ENCODE peak calls at places on chromosomes 13 and 19, in seven cellular contexts. One of them, this sample, is unnamed.

GRCh38 chr13:36298535-36299068 is 988 bp upstream of the CCDC169 start:
- DNase-seq in ovary: no peak
- DNase-seq in neuronal stem cell: peak
- DNase-seq in lower lobe of right lung: no peak
- DNase-seq in DMS 273 treated with DMSO at 0.1 percent for 48 hours: no peak
- DNase-seq in osteocyte: no peak
- DNase-seq in cardiac muscle cell: no peak
- DNase-seq in this sample: no peak

GRCh38 chr19:41862445-41862986 is 2.5 kb downstream of the RPS19 start:
- DNase-seq in ovary: no peak
- DNase-seq in neuronal stem cell: no peak
- DNase-seq in lower lobe of right lung: no peak
- DNase-seq in DMS 273 treated with DMSO at 0.1 percent for 48 hours: no peak
- DNase-seq in osteocyte: no peak
- DNase-seq in cardiac muscle cell: no peak
- DNase-seq in this sample: no peak

GRCh38 chr19:18436651-18437478 is 1.1 kb downstream of the ISYNA1 start:
- DNase-seq in ovary: peak
- DNase-seq in neuronal stem cell: peak
- DNase-seq in lower lobe of right lung: peak
- DNase-seq in DMS 273 treated with DMSO at 0.1 percent for 48 hours: no peak
- DNase-seq in osteocyte: peak
- DNase-seq in cardiac muscle cell: peak
- DNase-seq in this sample: peak

GRCh38 chr19:33750587-33751385 is 45.9 kb upstream of the KCTD15 start:
- DNase-seq in ovary: no peak
- DNase-seq in neuronal stem cell: no peak
- DNase-seq in lower lobe of right lung: no peak
- DNase-seq in DMS 273 treated with DMSO at 0.1 percent for 48 hours: peak
- DNase-seq in osteocyte: no peak
- DNase-seq in cardiac muscle cell: no peak
- DNase-seq in this sample: no peak

GRCh38 chr13:51957377-51958216 is 53.7 kb downstream of the ATP7B start:
- DNase-seq in ovary: no peak
- DNase-seq in neuronal stem cell: no peak
- DNase-seq in lower lobe of right lung: no peak
- DNase-seq in DMS 273 treated with DMSO at 0.1 percent for 48 hours: no peak
- DNase-seq in osteocyte: no peak
- DNase-seq in cardiac muscle cell: no peak
- DNase-seq in this sample: no peak

GRCh38 chr13:50167967-50168366 is 152.7 kb downstream of the KCNRG start:
- DNase-seq in ovary: no peak
- DNase-seq in neuronal stem cell: no peak
- DNase-seq in lower lobe of right lung: no peak
- DNase-seq in DMS 273 treated with DMSO at 0.1 percent for 48 hours: no peak
- DNase-seq in osteocyte: no peak
- DNase-seq in cardiac muscle cell: no peak
- DNase-seq in this sample: no peak

GRCh38 chr13:101565327-101565726 is 112.9 kb downstream of the ITGBL1 start:
- DNase-seq in ovary: no peak
- DNase-seq in neuronal stem cell: no peak
- DNase-seq in lower lobe of right lung: no peak
- DNase-seq in DMS 273 treated with DMSO at 0.1 percent for 48 hours: no peak
- DNase-seq in osteocyte: no peak
- DNase-seq in cardiac muscle cell: no peak
- DNase-seq in this sample: no peak

GRCh38 chr19:47700934-47701716 is 12.1 kb upstream of the EHD2 start:
- DNase-seq in ovary: no peak
- DNase-seq in neuronal stem cell: no peak
- DNase-seq in lower lobe of right lung: no peak
- DNase-seq in DMS 273 treated with DMSO at 0.1 percent for 48 hours: no peak
- DNase-seq in osteocyte: no peak
- DNase-seq in cardiac muscle cell: no peak
- DNase-seq in this sample: no peak

GRCh38 chr19:8515317-8515716 is 1.4 kb upstream of the ZNF414 start:
- DNase-seq in ovary: no peak
- DNase-seq in neuronal stem cell: no peak
- DNase-seq in lower lobe of right lung: peak
- DNase-seq in DMS 273 treated with DMSO at 0.1 percent for 48 hours: no peak
- DNase-seq in osteocyte: no peak
- DNase-seq in cardiac muscle cell: no peak
- DNase-seq in this sample: peak

GRCh38 chr13:71968025-71968424 is 101.0 kb upstream of the DACH1 start:
- DNase-seq in ovary: no peak
- DNase-seq in neuronal stem cell: peak
- DNase-seq in lower lobe of right lung: no peak
- DNase-seq in DMS 273 treated with DMSO at 0.1 percent for 48 hours: no peak
- DNase-seq in osteocyte: no peak
- DNase-seq in cardiac muscle cell: no peak
- DNase-seq in this sample: no peak

GRCh38 chr13:112711528-112712265 is 21.9 kb downstream of the ATP11A start:
- DNase-seq in ovary: peak
- DNase-seq in neuronal stem cell: peak
- DNase-seq in lower lobe of right lung: peak
- DNase-seq in DMS 273 treated with DMSO at 0.1 percent for 48 hours: peak
- DNase-seq in osteocyte: no peak
- DNase-seq in cardiac muscle cell: peak
- DNase-seq in this sample: no peak

GRCh38 chr19:1213391-1214286 is 8.1 kb downstream of the STK11 start:
- DNase-seq in ovary: no peak
- DNase-seq in neuronal stem cell: no peak
- DNase-seq in lower lobe of right lung: peak
- DNase-seq in DMS 273 treated with DMSO at 0.1 percent for 48 hours: no peak
- DNase-seq in osteocyte: no peak
- DNase-seq in cardiac muscle cell: no peak
- DNase-seq in this sample: peak

GRCh38 chr13:101424381-101425155 is 8.3 kb upstream of the NALCN start:
- DNase-seq in ovary: no peak
- DNase-seq in neuronal stem cell: no peak
- DNase-seq in lower lobe of right lung: no peak
- DNase-seq in DMS 273 treated with DMSO at 0.1 percent for 48 hours: no peak
- DNase-seq in osteocyte: no peak
- DNase-seq in cardiac muscle cell: no peak
- DNase-seq in this sample: no peak

GRCh38 chr13:51733656-51734334 is 70.2 kb downstream of the DHRS12 start:
- DNase-seq in ovary: no peak
- DNase-seq in neuronal stem cell: no peak
- DNase-seq in lower lobe of right lung: no peak
- DNase-seq in DMS 273 treated with DMSO at 0.1 percent for 48 hours: no peak
- DNase-seq in osteocyte: no peak
- DNase-seq in cardiac muscle cell: peak
- DNase-seq in this sample: no peak

GRCh38 chr19:30090963-30091362 is 148.9 kb downstream of the URI1 start:
- DNase-seq in ovary: no peak
- DNase-seq in neuronal stem cell: no peak
- DNase-seq in lower lobe of right lung: no peak
- DNase-seq in DMS 273 treated with DMSO at 0.1 percent for 48 hours: no peak
- DNase-seq in osteocyte: no peak
- DNase-seq in cardiac muscle cell: no peak
- DNase-seq in this sample: no peak

GRCh38 chr19:37986048-37986750 is 79.2 kb downstream of the SIPA1L3 start:
- DNase-seq in ovary: no peak
- DNase-seq in neuronal stem cell: no peak
- DNase-seq in lower lobe of right lung: no peak
- DNase-seq in DMS 273 treated with DMSO at 0.1 percent for 48 hours: no peak
- DNase-seq in osteocyte: no peak
- DNase-seq in cardiac muscle cell: no peak
- DNase-seq in this sample: no peak

GRCh38 chr19:38831142-38831605 is 420 bp downstream of the ECH1 start:
- DNase-seq in ovary: peak
- DNase-seq in neuronal stem cell: no peak
- DNase-seq in lower lobe of right lung: peak
- DNase-seq in DMS 273 treated with DMSO at 0.1 percent for 48 hours: no peak
- DNase-seq in osteocyte: no peak
- DNase-seq in cardiac muscle cell: peak
- DNase-seq in this sample: no peak

GRCh38 chr13:80469841-80470378 is 129.0 kb upstream of the SPRY2 start:
- DNase-seq in ovary: peak
- DNase-seq in neuronal stem cell: no peak
- DNase-seq in lower lobe of right lung: no peak
- DNase-seq in DMS 273 treated with DMSO at 0.1 percent for 48 hours: no peak
- DNase-seq in osteocyte: no peak
- DNase-seq in cardiac muscle cell: no peak
- DNase-seq in this sample: no peak

GRCh38 chr19:19207637-19208582 is 3.8 kb upstream of the NCAN start:
- DNase-seq in ovary: no peak
- DNase-seq in neuronal stem cell: no peak
- DNase-seq in lower lobe of right lung: no peak
- DNase-seq in DMS 273 treated with DMSO at 0.1 percent for 48 hours: no peak
- DNase-seq in osteocyte: no peak
- DNase-seq in cardiac muscle cell: no peak
- DNase-seq in this sample: no peak

GRCh38 chr19:34282611-34283519 is 28.5 kb downstream of the GARRE1 start:
- DNase-seq in ovary: no peak
- DNase-seq in neuronal stem cell: no peak
- DNase-seq in lower lobe of right lung: no peak
- DNase-seq in DMS 273 treated with DMSO at 0.1 percent for 48 hours: no peak
- DNase-seq in osteocyte: no peak
- DNase-seq in cardiac muscle cell: no peak
- DNase-seq in this sample: no peak

GRCh38 chr13:40059540-40060232 is 404.2 kb downstream of the COG6 start:
- DNase-seq in ovary: no peak
- DNase-seq in neuronal stem cell: no peak
- DNase-seq in lower lobe of right lung: no peak
- DNase-seq in DMS 273 treated with DMSO at 0.1 percent for 48 hours: no peak
- DNase-seq in osteocyte: no peak
- DNase-seq in cardiac muscle cell: no peak
- DNase-seq in this sample: no peak

GRCh38 chr19:13417054-13417453 is 89.2 kb downstream of the CACNA1A start:
- DNase-seq in ovary: no peak
- DNase-seq in neuronal stem cell: no peak
- DNase-seq in lower lobe of right lung: no peak
- DNase-seq in DMS 273 treated with DMSO at 0.1 percent for 48 hours: no peak
- DNase-seq in osteocyte: no peak
- DNase-seq in cardiac muscle cell: peak
- DNase-seq in this sample: no peak

GRCh38 chr19:18910010-18910409 is 9.2 kb downstream of the COPE start:
- DNase-seq in ovary: no peak
- DNase-seq in neuronal stem cell: no peak
- DNase-seq in lower lobe of right lung: no peak
- DNase-seq in DMS 273 treated with DMSO at 0.1 percent for 48 hours: no peak
- DNase-seq in osteocyte: no peak
- DNase-seq in cardiac muscle cell: no peak
- DNase-seq in this sample: no peak

GRCh38 chr13:53060840-53061485 is 32.4 kb downstream of the OLFM4 start:
- DNase-seq in ovary: no peak
- DNase-seq in neuronal stem cell: no peak
- DNase-seq in lower lobe of right lung: no peak
- DNase-seq in DMS 273 treated with DMSO at 0.1 percent for 48 hours: no peak
- DNase-seq in osteocyte: no peak
- DNase-seq in cardiac muscle cell: no peak
- DNase-seq in this sample: no peak

GRCh38 chr13:27923794-27924528 is 4.2 kb downstream of the PDX1 start:
- DNase-seq in ovary: no peak
- DNase-seq in neuronal stem cell: peak
- DNase-seq in lower lobe of right lung: no peak
- DNase-seq in DMS 273 treated with DMSO at 0.1 percent for 48 hours: no peak
- DNase-seq in osteocyte: no peak
- DNase-seq in cardiac muscle cell: no peak
- DNase-seq in this sample: no peak

GRCh38 chr19:35977446-35978222 is 17.4 kb upstream of the SDHAF1 start:
- DNase-seq in ovary: no peak
- DNase-seq in neuronal stem cell: no peak
- DNase-seq in lower lobe of right lung: no peak
- DNase-seq in DMS 273 treated with DMSO at 0.1 percent for 48 hours: peak
- DNase-seq in osteocyte: no peak
- DNase-seq in cardiac muscle cell: no peak
- DNase-seq in this sample: peak

GRCh38 chr19:42111811-42112210 is 20.4 kb downstream of the POU2F2 start:
- DNase-seq in ovary: no peak
- DNase-seq in neuronal stem cell: no peak
- DNase-seq in lower lobe of right lung: no peak
- DNase-seq in DMS 273 treated with DMSO at 0.1 percent for 48 hours: no peak
- DNase-seq in osteocyte: no peak
- DNase-seq in cardiac muscle cell: no peak
- DNase-seq in this sample: no peak

GRCh38 chr19:6674868-6675305 is 4.9 kb upstream of the TNFSF14 start:
- DNase-seq in ovary: no peak
- DNase-seq in neuronal stem cell: peak
- DNase-seq in lower lobe of right lung: peak
- DNase-seq in DMS 273 treated with DMSO at 0.1 percent for 48 hours: no peak
- DNase-seq in osteocyte: no peak
- DNase-seq in cardiac muscle cell: no peak
- DNase-seq in this sample: peak

GRCh38 chr13:100541882-100542545 is 46.6 kb downstream of the GGACT start:
- DNase-seq in ovary: no peak
- DNase-seq in neuronal stem cell: no peak
- DNase-seq in lower lobe of right lung: no peak
- DNase-seq in DMS 273 treated with DMSO at 0.1 percent for 48 hours: no peak
- DNase-seq in osteocyte: peak
- DNase-seq in cardiac muscle cell: no peak
- DNase-seq in this sample: no peak

GRCh38 chr13:97243915-97244820 is 22.0 kb downstream of the MBNL2 start:
- DNase-seq in ovary: no peak
- DNase-seq in neuronal stem cell: no peak
- DNase-seq in lower lobe of right lung: no peak
- DNase-seq in DMS 273 treated with DMSO at 0.1 percent for 48 hours: no peak
- DNase-seq in osteocyte: no peak
- DNase-seq in cardiac muscle cell: no peak
- DNase-seq in this sample: no peak

GRCh38 chr19:47660435-47660832 is 51.5 kb downstream of the BICRA start:
- DNase-seq in ovary: no peak
- DNase-seq in neuronal stem cell: no peak
- DNase-seq in lower lobe of right lung: peak
- DNase-seq in DMS 273 treated with DMSO at 0.1 percent for 48 hours: no peak
- DNase-seq in osteocyte: no peak
- DNase-seq in cardiac muscle cell: no peak
- DNase-seq in this sample: no peak

GRCh38 chr13:19836472-19836871 is 27.0 kb downstream of the ZMYM5 start:
- DNase-seq in ovary: no peak
- DNase-seq in neuronal stem cell: no peak
- DNase-seq in lower lobe of right lung: no peak
- DNase-seq in DMS 273 treated with DMSO at 0.1 percent for 48 hours: no peak
- DNase-seq in osteocyte: no peak
- DNase-seq in cardiac muscle cell: no peak
- DNase-seq in this sample: no peak

GRCh38 chr19:1853295-1854031 is 5.2 kb upstream of the REXO1 start:
- DNase-seq in ovary: peak
- DNase-seq in neuronal stem cell: no peak
- DNase-seq in lower lobe of right lung: peak
- DNase-seq in DMS 273 treated with DMSO at 0.1 percent for 48 hours: peak
- DNase-seq in osteocyte: peak
- DNase-seq in cardiac muscle cell: peak
- DNase-seq in this sample: peak

GRCh38 chr13:31920301-31920818 is 111.2 kb upstream of the FRY start:
- DNase-seq in ovary: no peak
- DNase-seq in neuronal stem cell: no peak
- DNase-seq in lower lobe of right lung: no peak
- DNase-seq in DMS 273 treated with DMSO at 0.1 percent for 48 hours: no peak
- DNase-seq in osteocyte: no peak
- DNase-seq in cardiac muscle cell: no peak
- DNase-seq in this sample: no peak

GRCh38 chr13:110173247-110173818 is 133.6 kb downstream of the COL4A1 start:
- DNase-seq in ovary: no peak
- DNase-seq in neuronal stem cell: no peak
- DNase-seq in lower lobe of right lung: no peak
- DNase-seq in DMS 273 treated with DMSO at 0.1 percent for 48 hours: no peak
- DNase-seq in osteocyte: no peak
- DNase-seq in cardiac muscle cell: no peak
- DNase-seq in this sample: no peak

GRCh38 chr13:98979012-98979411 is 1.1 kb upstream of the DOCK9 start:
- DNase-seq in ovary: no peak
- DNase-seq in neuronal stem cell: no peak
- DNase-seq in lower lobe of right lung: no peak
- DNase-seq in DMS 273 treated with DMSO at 0.1 percent for 48 hours: no peak
- DNase-seq in osteocyte: no peak
- DNase-seq in cardiac muscle cell: no peak
- DNase-seq in this sample: no peak

GRCh38 chr13:113970810-113971470 is 2.9 kb downstream of the C13orf46 start:
- DNase-seq in ovary: no peak
- DNase-seq in neuronal stem cell: no peak
- DNase-seq in lower lobe of right lung: peak
- DNase-seq in DMS 273 treated with DMSO at 0.1 percent for 48 hours: no peak
- DNase-seq in osteocyte: no peak
- DNase-seq in cardiac muscle cell: no peak
- DNase-seq in this sample: no peak